ENCODE peak calls at places on chromosomes 12 and 14, in eight cellular contexts. One of them, this sample, is unnamed.

GRCh38 chr14:101019541-101019940 is 116.0 kb upstream of the RTL1 start:
- DNase-seq in transverse colon: peak; percentile 4
- DNase-seq in naive thymus-derived CD4-positive, alpha-beta T cell: no peak
- DNase-seq in ovary: peak; percentile 3
- DNase-seq in psoas muscle: no peak
- DNase-seq in CD4-positive, CD25-positive, alpha-beta regulatory T cell: no peak
- DNase-seq in H1: no peak
- DNase-seq in tibial artery: peak; percentile 21
- DNase-seq in this sample: no peak

GRCh38 chr12:25458047-25458552 is 95.0 kb downstream of the LMNTD1 start:
- DNase-seq in transverse colon: no peak
- DNase-seq in naive thymus-derived CD4-positive, alpha-beta T cell: no peak
- DNase-seq in ovary: no peak
- DNase-seq in psoas muscle: no peak
- DNase-seq in CD4-positive, CD25-positive, alpha-beta regulatory T cell: no peak
- DNase-seq in H1: no peak
- DNase-seq in tibial artery: no peak
- DNase-seq in this sample: no peak

GRCh38 chr12:4280351-4281163 is 7.0 kb downstream of the CCND2 start:
- DNase-seq in transverse colon: peak; percentile 62
- DNase-seq in naive thymus-derived CD4-positive, alpha-beta T cell: no peak
- DNase-seq in ovary: peak; percentile 48
- DNase-seq in psoas muscle: peak; percentile 62
- DNase-seq in CD4-positive, CD25-positive, alpha-beta regulatory T cell: no peak
- DNase-seq in H1: no peak
- DNase-seq in tibial artery: peak; percentile 66
- DNase-seq in this sample: no peak

GRCh38 chr14:39492267-39492666 is 60.0 kb upstream of the FBXO33 start:
- DNase-seq in transverse colon: no peak
- DNase-seq in naive thymus-derived CD4-positive, alpha-beta T cell: no peak
- DNase-seq in ovary: no peak
- DNase-seq in psoas muscle: no peak
- DNase-seq in CD4-positive, CD25-positive, alpha-beta regulatory T cell: no peak
- DNase-seq in H1: no peak
- DNase-seq in tibial artery: no peak
- DNase-seq in this sample: no peak

GRCh38 chr12:12450043-12450451 is 93.2 kb downstream of the BORCS5 start:
- DNase-seq in transverse colon: no peak
- DNase-seq in naive thymus-derived CD4-positive, alpha-beta T cell: no peak
- DNase-seq in ovary: no peak
- DNase-seq in psoas muscle: no peak
- DNase-seq in CD4-positive, CD25-positive, alpha-beta regulatory T cell: no peak
- DNase-seq in H1: no peak
- DNase-seq in tibial artery: no peak
- DNase-seq in this sample: no peak

GRCh38 chr12:58026892-58027891 is 85.8 kb downstream of the ATP23 start:
- DNase-seq in transverse colon: no peak
- DNase-seq in naive thymus-derived CD4-positive, alpha-beta T cell: no peak
- DNase-seq in ovary: no peak
- DNase-seq in psoas muscle: no peak
- DNase-seq in CD4-positive, CD25-positive, alpha-beta regulatory T cell: no peak
- DNase-seq in H1: no peak
- DNase-seq in tibial artery: no peak
- DNase-seq in this sample: no peak

GRCh38 chr14:105857816-105858675 is 331.7 kb downstream of the TMEM121 start:
- DNase-seq in transverse colon: peak; percentile 7
- DNase-seq in naive thymus-derived CD4-positive, alpha-beta T cell: no peak
- DNase-seq in ovary: peak; percentile 3
- DNase-seq in psoas muscle: no peak
- DNase-seq in CD4-positive, CD25-positive, alpha-beta regulatory T cell: peak; percentile 49
- DNase-seq in H1: no peak
- DNase-seq in tibial artery: no peak
- DNase-seq in this sample: no peak

GRCh38 chr12:132204064-132204821 is 60.0 kb downstream of the NOC4L start:
- DNase-seq in transverse colon: no peak
- DNase-seq in naive thymus-derived CD4-positive, alpha-beta T cell: no peak
- DNase-seq in ovary: no peak
- DNase-seq in psoas muscle: no peak
- DNase-seq in CD4-positive, CD25-positive, alpha-beta regulatory T cell: no peak
- DNase-seq in H1: no peak
- DNase-seq in tibial artery: no peak
- DNase-seq in this sample: no peak

GRCh38 chr12:41699658-41700057 is 445.0 kb downstream of the GXYLT1 start:
- DNase-seq in transverse colon: no peak
- DNase-seq in naive thymus-derived CD4-positive, alpha-beta T cell: no peak
- DNase-seq in ovary: no peak
- DNase-seq in psoas muscle: no peak
- DNase-seq in CD4-positive, CD25-positive, alpha-beta regulatory T cell: no peak
- DNase-seq in H1: no peak
- DNase-seq in tibial artery: no peak
- DNase-seq in this sample: no peak

GRCh38 chr14:52877628-52878027 is 73.2 kb downstream of the FERMT2 start:
- DNase-seq in transverse colon: no peak
- DNase-seq in naive thymus-derived CD4-positive, alpha-beta T cell: no peak
- DNase-seq in ovary: no peak
- DNase-seq in psoas muscle: no peak
- DNase-seq in CD4-positive, CD25-positive, alpha-beta regulatory T cell: no peak
- DNase-seq in H1: no peak
- DNase-seq in tibial artery: no peak
- DNase-seq in this sample: no peak

GRCh38 chr14:95886366-95886765 is 9.7 kb downstream of the TUNAR start:
- DNase-seq in transverse colon: no peak
- DNase-seq in naive thymus-derived CD4-positive, alpha-beta T cell: no peak
- DNase-seq in ovary: no peak
- DNase-seq in psoas muscle: no peak
- DNase-seq in CD4-positive, CD25-positive, alpha-beta regulatory T cell: no peak
- DNase-seq in H1: no peak
- DNase-seq in tibial artery: no peak
- DNase-seq in this sample: no peak

GRCh38 chr12:110217996-110218674 is 62.9 kb upstream of the ATP2A2 start:
- DNase-seq in transverse colon: no peak
- DNase-seq in naive thymus-derived CD4-positive, alpha-beta T cell: no peak
- DNase-seq in ovary: no peak
- DNase-seq in psoas muscle: no peak
- DNase-seq in CD4-positive, CD25-positive, alpha-beta regulatory T cell: no peak
- DNase-seq in H1: no peak
- DNase-seq in tibial artery: no peak
- DNase-seq in this sample: no peak

GRCh38 chr12:12897286-12897685 is 5.9 kb downstream of the GPRC5A start:
- DNase-seq in transverse colon: no peak
- DNase-seq in naive thymus-derived CD4-positive, alpha-beta T cell: no peak
- DNase-seq in ovary: no peak
- DNase-seq in psoas muscle: no peak
- DNase-seq in CD4-positive, CD25-positive, alpha-beta regulatory T cell: no peak
- DNase-seq in H1: no peak
- DNase-seq in tibial artery: no peak
- DNase-seq in this sample: no peak

GRCh38 chr12:55670213-55670730 is 33.6 kb downstream of the OR10P1 start:
- DNase-seq in transverse colon: peak; percentile 32
- DNase-seq in naive thymus-derived CD4-positive, alpha-beta T cell: no peak
- DNase-seq in ovary: no peak
- DNase-seq in psoas muscle: no peak
- DNase-seq in CD4-positive, CD25-positive, alpha-beta regulatory T cell: no peak
- DNase-seq in H1: no peak
- DNase-seq in tibial artery: peak; percentile 25
- DNase-seq in this sample: no peak

GRCh38 chr12:104011265-104011664 is 38.7 kb downstream of the GLT8D2 start:
- DNase-seq in transverse colon: no peak
- DNase-seq in naive thymus-derived CD4-positive, alpha-beta T cell: no peak
- DNase-seq in ovary: no peak
- DNase-seq in psoas muscle: peak; percentile 25
- DNase-seq in CD4-positive, CD25-positive, alpha-beta regulatory T cell: no peak
- DNase-seq in H1: no peak
- DNase-seq in tibial artery: no peak
- DNase-seq in this sample: no peak

GRCh38 chr14:23561259-23561658 is 5.2 kb downstream of the THTPA start:
- DNase-seq in transverse colon: no peak
- DNase-seq in naive thymus-derived CD4-positive, alpha-beta T cell: no peak
- DNase-seq in ovary: no peak
- DNase-seq in psoas muscle: no peak
- DNase-seq in CD4-positive, CD25-positive, alpha-beta regulatory T cell: no peak
- DNase-seq in H1: no peak
- DNase-seq in tibial artery: no peak
- DNase-seq in this sample: no peak

GRCh38 chr14:23562822-23563472 is 4.6 kb downstream of the AP1G2 start:
- DNase-seq in transverse colon: peak; percentile 41
- DNase-seq in naive thymus-derived CD4-positive, alpha-beta T cell: peak; percentile 50
- DNase-seq in ovary: peak; percentile 57
- DNase-seq in psoas muscle: no peak
- DNase-seq in CD4-positive, CD25-positive, alpha-beta regulatory T cell: peak; percentile 55
- DNase-seq in H1: no peak
- DNase-seq in tibial artery: no peak
- DNase-seq in this sample: peak; percentile 44

GRCh38 chr14:23563473-23564180 is 4.0 kb downstream of the AP1G2 start:
- DNase-seq in transverse colon: no peak
- DNase-seq in naive thymus-derived CD4-positive, alpha-beta T cell: no peak
- DNase-seq in ovary: peak; percentile 35
- DNase-seq in psoas muscle: no peak
- DNase-seq in CD4-positive, CD25-positive, alpha-beta regulatory T cell: no peak
- DNase-seq in H1: no peak
- DNase-seq in tibial artery: no peak
- DNase-seq in this sample: no peak

GRCh38 chr14:23559921-23560520 is 4.0 kb downstream of the THTPA start:
- DNase-seq in transverse colon: no peak
- DNase-seq in naive thymus-derived CD4-positive, alpha-beta T cell: no peak
- DNase-seq in ovary: no peak
- DNase-seq in psoas muscle: no peak
- DNase-seq in CD4-positive, CD25-positive, alpha-beta regulatory T cell: no peak
- DNase-seq in H1: no peak
- DNase-seq in tibial artery: no peak
- DNase-seq in this sample: no peak

GRCh38 chr14:23561873-23562821 is 5.4 kb downstream of the AP1G2 start:
- DNase-seq in transverse colon: no peak
- DNase-seq in naive thymus-derived CD4-positive, alpha-beta T cell: no peak
- DNase-seq in ovary: peak; percentile 34
- DNase-seq in psoas muscle: no peak
- DNase-seq in CD4-positive, CD25-positive, alpha-beta regulatory T cell: no peak
- DNase-seq in H1: no peak
- DNase-seq in tibial artery: no peak
- DNase-seq in this sample: no peak
- H3K36me3 ChIP-seq in transverse colon: peaks cover 11% of the 10 kb centered on the region
- H3K36me3 ChIP-seq in naive thymus-derived CD4-positive, alpha-beta T cell: peaks cover 76% of the 10 kb centered on the region
- H3K36me3 ChIP-seq in ovary: no peaks in the 10 kb centered on the region
- H3K36me3 ChIP-seq in psoas muscle: no peaks in the 10 kb centered on the region
- H3K36me3 ChIP-seq in CD4-positive, CD25-positive, alpha-beta regulatory T cell: peaks cover 68% of the 10 kb centered on the region
- H3K36me3 ChIP-seq in H1: peaks cover 11% of the 10 kb centered on the region
- H3K36me3 ChIP-seq in tibial artery: peaks cover 72% of the 10 kb centered on the region
- H3K36me3 ChIP-seq in this sample: peaks cover 46% of the 10 kb centered on the region

GRCh38 chr12:116922194-116922897 is 11.6 kb downstream of the FBXW8 start:
- DNase-seq in transverse colon: no peak
- DNase-seq in naive thymus-derived CD4-positive, alpha-beta T cell: no peak
- DNase-seq in ovary: no peak
- DNase-seq in psoas muscle: no peak
- DNase-seq in CD4-positive, CD25-positive, alpha-beta regulatory T cell: peak; percentile 21
- DNase-seq in H1: no peak
- DNase-seq in tibial artery: no peak
- DNase-seq in this sample: no peak

GRCh38 chr12:116926283-116927243 is 15.8 kb downstream of the FBXW8 start:
- DNase-seq in transverse colon: no peak
- DNase-seq in naive thymus-derived CD4-positive, alpha-beta T cell: no peak
- DNase-seq in ovary: no peak
- DNase-seq in psoas muscle: no peak
- DNase-seq in CD4-positive, CD25-positive, alpha-beta regulatory T cell: no peak
- DNase-seq in H1: no peak
- DNase-seq in tibial artery: no peak
- DNase-seq in this sample: no peak

GRCh38 chr12:116927244-116927940 is 16.6 kb downstream of the FBXW8 start:
- DNase-seq in transverse colon: no peak
- DNase-seq in naive thymus-derived CD4-positive, alpha-beta T cell: no peak
- DNase-seq in ovary: no peak
- DNase-seq in psoas muscle: no peak
- DNase-seq in CD4-positive, CD25-positive, alpha-beta regulatory T cell: no peak
- DNase-seq in H1: no peak
- DNase-seq in tibial artery: no peak
- DNase-seq in this sample: no peak

GRCh38 chr12:116928504-116928903 is 17.8 kb downstream of the FBXW8 start:
- DNase-seq in transverse colon: no peak
- DNase-seq in naive thymus-derived CD4-positive, alpha-beta T cell: no peak
- DNase-seq in ovary: no peak
- DNase-seq in psoas muscle: no peak
- DNase-seq in CD4-positive, CD25-positive, alpha-beta regulatory T cell: no peak
- DNase-seq in H1: no peak
- DNase-seq in tibial artery: no peak
- DNase-seq in this sample: no peak

GRCh38 chr12:116924558-116925453 is 14.1 kb downstream of the FBXW8 start:
- DNase-seq in transverse colon: peak; percentile 14
- DNase-seq in naive thymus-derived CD4-positive, alpha-beta T cell: peak; percentile 59
- DNase-seq in ovary: no peak
- DNase-seq in psoas muscle: peak; percentile 34
- DNase-seq in CD4-positive, CD25-positive, alpha-beta regulatory T cell: peak; percentile 89
- DNase-seq in H1: no peak
- DNase-seq in tibial artery: no peak
- DNase-seq in this sample: peak; percentile 36
- H3K4me1 ChIP-seq in transverse colon: peaks cover 23% of the 10 kb centered on the region
- H3K4me1 ChIP-seq in naive thymus-derived CD4-positive, alpha-beta T cell: peaks cover 26% of the 10 kb centered on the region
- H3K4me1 ChIP-seq in ovary: peaks cover 3% of the 10 kb centered on the region
- H3K4me1 ChIP-seq in psoas muscle: no peaks in the 10 kb centered on the region
- H3K4me1 ChIP-seq in CD4-positive, CD25-positive, alpha-beta regulatory T cell: peaks cover 59% of the 10 kb centered on the region
- H3K4me1 ChIP-seq in H1: peaks cover 3% of the 10 kb centered on the region
- H3K4me1 ChIP-seq in tibial artery: peaks cover 14% of the 10 kb centered on the region
- H3K4me1 ChIP-seq in this sample: peaks cover 66% of the 10 kb centered on the region

DNA sequence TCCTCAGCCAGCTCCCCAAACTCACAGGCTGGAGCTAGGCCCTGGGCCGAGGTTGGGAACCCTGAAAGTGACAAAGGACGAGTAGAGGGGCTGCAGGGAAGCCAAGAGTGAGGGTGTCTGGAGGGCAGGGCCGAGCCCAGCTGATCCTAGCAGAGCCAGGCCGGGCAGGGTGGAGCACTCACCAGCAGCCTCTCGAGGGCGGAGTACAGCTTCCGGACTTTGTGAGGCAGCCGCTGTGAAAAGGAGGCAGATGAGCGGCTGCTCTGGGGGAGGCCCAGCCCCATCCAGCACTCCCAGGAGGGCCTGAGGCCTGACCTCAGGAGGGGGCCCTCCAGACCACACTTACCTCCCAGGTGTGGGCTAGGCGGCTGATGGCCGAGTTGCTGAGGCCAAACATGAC is 14.7 kb upstream of the ENDOU start:
- DNase-seq in transverse colon: peak; percentile 69
- DNase-seq in naive thymus-derived CD4-positive, alpha-beta T cell: no peak
- DNase-seq in ovary: no peak
- DNase-seq in psoas muscle: peak; percentile 58
- DNase-seq in CD4-positive, CD25-positive, alpha-beta regulatory T cell: no peak
- DNase-seq in H1: no peak
- DNase-seq in tibial artery: no peak
- DNase-seq in this sample: no peak
- H3K27ac ChIP-seq in transverse colon: peak overlapping the region; percentile 58
- H3K27ac ChIP-seq in naive thymus-derived CD4-positive, alpha-beta T cell: no peak overlapping the region
- H3K27ac ChIP-seq in ovary: peak overlapping the region; percentile 51
- H3K27ac ChIP-seq in psoas muscle: no peak overlapping the region
- H3K27ac ChIP-seq in CD4-positive, CD25-positive, alpha-beta regulatory T cell: no peak overlapping the region
- H3K27ac ChIP-seq in H1: no peak overlapping the region
- H3K27ac ChIP-seq in tibial artery: no peak overlapping the region
- H3K27ac ChIP-seq in this sample: no peak overlapping the region

GRCh38 chr12:95054206-95054605 is 19.2 kb downstream of the NR2C1 start:
- DNase-seq in transverse colon: no peak
- DNase-seq in naive thymus-derived CD4-positive, alpha-beta T cell: no peak
- DNase-seq in ovary: no peak
- DNase-seq in psoas muscle: no peak
- DNase-seq in CD4-positive, CD25-positive, alpha-beta regulatory T cell: no peak
- DNase-seq in H1: no peak
- DNase-seq in tibial artery: no peak
- DNase-seq in this sample: no peak
- H3K36me3 ChIP-seq in transverse colon: peaks cover 56% of the 10 kb centered on the region
- H3K36me3 ChIP-seq in naive thymus-derived CD4-positive, alpha-beta T cell: peaks cover 46% of the 10 kb centered on the region
- H3K36me3 ChIP-seq in ovary: no peaks in the 10 kb centered on the region
- H3K36me3 ChIP-seq in psoas muscle: peaks cover 3% of the 10 kb centered on the region
- H3K36me3 ChIP-seq in CD4-positive, CD25-positive, alpha-beta regulatory T cell: peaks cover 44% of the 10 kb centered on the region
- H3K36me3 ChIP-seq in H1: peaks cover 11% of the 10 kb centered on the region
- H3K36me3 ChIP-seq in tibial artery: peaks cover 80% of the 10 kb centered on the region
- H3K36me3 ChIP-seq in this sample: peaks cover 28% of the 10 kb centered on the region